ENCODE peak calls at places on chromosomes 2 and 18, in seven cellular contexts. R is NCI-H1092; S is GM23248; A is activated CD4-positive, CD25-positive, alpha-beta regulatory T cell; U is nucleus accumbens; W is Panc1; D is DMS 273 treated with DMSO at 0.1 percent for 48 hours. Y is an unnamed sample.

GRCh38 chr2:171225302-171225980 is 64.7 kb upstream of the TLK1 start:
- DNase-seq in R (no peak), S (peak), A (no peak), U (no peak), W (peak), D (no peak), Y (no peak)

GRCh38 chr2:227191367-227191766 is 26.9 kb downstream of the COL4A3 start:
- DNase-seq in R (no peak), S (peak), A (no peak), U (no peak), W (no peak), D (peak), Y (no peak)

GRCh38 chr2:69223759-69224494 is 163.1 kb downstream of the GFPT1 start:
- DNase-seq in R (no peak), S (no peak), A (no peak), U (no peak), W (no peak), D (peak), Y (peak)

GRCh38 chr2:191302459-191303155 is 57.4 kb downstream of the MYO1B start:
- DNase-seq in R (no peak), S (no peak), A (no peak), U (no peak), W (no peak), D (peak), Y (no peak)

GRCh38 chr18:11948852-11949523 is 32.3 kb upstream of the IMPA2 start:
- DNase-seq in R (no peak), S (peak), A (no peak), U (no peak), W (no peak), D (no peak), Y (no peak)

GRCh38 chr2:156601840-156602551 is 165.8 kb downstream of the GPD2 start:
- DNase-seq in R (no peak), S (no peak), A (no peak), U (no peak), W (no peak), D (no peak), Y (no peak)

GRCh38 chr2:239952251-239952650 is 72.9 kb downstream of the NDUFA10 start:
- DNase-seq in R (no peak), S (no peak), A (no peak), U (no peak), W (no peak), D (no peak), Y (no peak)

GRCh38 chr2:106053116-106053515 is 141.0 kb downstream of the UXS1 start:
- DNase-seq in R (no peak), S (peak), A (no peak), U (no peak), W (no peak), D (peak), Y (peak)

GRCh38 chr18:58632557-58632956 is 3.7 kb upstream of the ALPK2 start:
- DNase-seq in R (no peak), S (no peak), A (no peak), U (no peak), W (no peak), D (no peak), Y (no peak)

GRCh38 chr2:200650195-200650594 is 64.4 kb downstream of the AOX1 start:
- DNase-seq in R (no peak), S (peak), A (no peak), U (no peak), W (no peak), D (no peak), Y (no peak)

GRCh38 chr2:128091691-128092050 is 671 bp downstream of the UGGT1 start:
- DNase-seq in R (no peak), S (peak), A (no peak), U (no peak), W (no peak), D (no peak), Y (no peak)

GRCh38 chr2:28606986-28607441 is 111.2 kb downstream of the PLB1 start:
- DNase-seq in R (no peak), S (no peak), A (no peak), U (no peak), W (no peak), D (peak), Y (no peak)

GRCh38 chr2:149800624-149801220 is 213.1 kb upstream of the MMADHC start:
- DNase-seq in R (no peak), S (no peak), A (no peak), U (no peak), W (no peak), D (no peak), Y (no peak)

GRCh38 chr18:42310956-42311355 is 355.9 kb downstream of the PIK3C3 start:
- DNase-seq in R (no peak), S (peak), A (no peak), U (no peak), W (no peak), D (no peak), Y (no peak)